ENCODE peak calls at places on chromosomes 11 and 22, in nine cellular contexts. Q is breast epithelium, W is body of pancreas, B is A549, M is lower leg skin, K is Peyer's patch, L is heart left ventricle, D is sigmoid colon, A is uterus. H is an unnamed sample.

GRCh38 chr11:117641008-117641915 is 155.8 kb downstream of the DSCAML1 start:
- DNase-seq in W (no peak), A (no peak), Q (no peak), D (peak; percentile 22), M (no peak), B (no peak), K (no peak), L (no peak), H (no peak)

GRCh38 chr11:33387996-33388395 is 130.8 kb downstream of the HIPK3 start:
- DNase-seq in A (no peak), Q (no peak), B (no peak), M (no peak), L (no peak), D (no peak), W (no peak), K (peak; percentile 28), H (no peak)

GRCh38 chr11:64314146-64314804 is 3.1 kb downstream of the TRMT112 start:
- DNase-seq in K (no peak), M (no peak), D (no peak), W (no peak), A (no peak), L (no peak), B (peak; percentile 41), Q (no peak), H (peak; percentile 45)

GRCh38 chr22:50268655-50269113 is 1.5 kb downstream of the MAPK11 start:
- DNase-seq in D (no peak), K (no peak), Q (no peak), L (no peak), M (no peak), B (no peak), W (peak; percentile 84), A (no peak), H (peak; percentile 36)

GRCh38 chr11:109027851-109028250 is 363.0 kb downstream of the DDX10 start:
- DNase-seq in B (peak; percentile 4), W (no peak), A (no peak), Q (no peak), L (no peak), D (no peak), M (no peak), K (no peak), H (no peak)

GRCh38 chr11:108912587-108912986 is 247.7 kb downstream of the DDX10 start:
- DNase-seq in L (no peak), M (no peak), W (no peak), D (no peak), B (no peak), A (no peak), K (no peak), Q (no peak), H (no peak)

GRCh38 chr11:95939091-95939490 is 15.2 kb upstream of the MTMR2 start:
- DNase-seq in B (no peak), A (no peak), M (no peak), L (no peak), Q (no peak), D (no peak), W (no peak), K (no peak), H (no peak)

GRCh38 chr11:7610393-7610792 is 62.9 kb downstream of the CYB5R2 start:
- DNase-seq in A (no peak), B (no peak), L (no peak), W (no peak), Q (no peak), D (no peak), M (no peak), K (no peak), H (no peak)

GRCh38 chr11:46112961-46113617 is 8.2 kb downstream of the PHF21A start:
- DNase-seq in A (no peak), W (peak; percentile 31), Q (no peak), M (peak; percentile 30), D (no peak), K (no peak), B (peak; percentile 83), L (no peak), H (peak; percentile 86)

GRCh38 chr11:33722579-33723234 is 13.5 kb downstream of the CD59 start:
- DNase-seq in A (no peak), Q (no peak), L (no peak), K (no peak), W (no peak), M (no peak), B (peak; percentile 58), D (no peak), H (peak; percentile 18)

GRCh38 chr22:46289244-46289891 is 7.3 kb upstream of the GTSE1 start:
- DNase-seq in Q (no peak), A (no peak), B (no peak), D (no peak), W (no peak), M (no peak), K (no peak), L (peak; percentile 66), H (peak; percentile 25)

GRCh38 chr11:92611157-92611556 is 358.3 kb upstream of the MTNR1B start:
- DNase-seq in A (no peak), L (no peak), W (no peak), B (no peak), D (no peak), M (no peak), Q (no peak), K (no peak), H (no peak)

GRCh38 chr22:47011131-47011854 is 248.8 kb downstream of the TBC1D22A start:
- DNase-seq in B (no peak), K (no peak), Q (no peak), A (no peak), L (no peak), W (no peak), D (peak; percentile 40), M (no peak), H (no peak)

GRCh38 chr11:324131-324530 is 3.5 kb upstream of the IFITM3 start:
- DNase-seq in B (no peak), K (no peak), W (no peak), Q (no peak), A (peak; percentile 22), D (peak; percentile 63), L (peak; percentile 10), M (no peak), H (no peak)

GRCh38 chr11:8354622-8355417 is 91.1 kb upstream of the LMO1 start:
- DNase-seq in B (peak; percentile 19), Q (no peak), A (no peak), W (peak; percentile 22), K (no peak), L (peak; percentile 47), D (no peak), M (no peak), H (peak; percentile 46)

GRCh38 chr11:8080674-8081590 is at the start of gene TUB:
- DNase-seq in D (no peak), A (no peak), Q (no peak), L (peak; percentile 65), W (peak; percentile 34), M (no peak), K (no peak), B (peak; percentile 19), H (no peak)

GRCh38 chr11:7688238-7688826 is 15.0 kb upstream of the CYB5R2 start:
- DNase-seq in K (no peak), L (no peak), A (no peak), Q (no peak), B (peak; percentile 44), D (no peak), W (no peak), M (no peak), H (peak; percentile 41)

GRCh38 chr22:26066534-26066933 is 102.7 kb upstream of the SEZ6L start:
- DNase-seq in W (no peak), L (no peak), A (no peak), Q (no peak), D (no peak), M (no peak), K (no peak), B (no peak), H (no peak)

GRCh38 chr11:28058333-28058732 is 49.6 kb downstream of the KIF18A start:
- DNase-seq in B (peak; percentile 47), D (no peak), W (no peak), L (no peak), Q (no peak), M (no peak), K (no peak), A (no peak), H (no peak)

DNA sequence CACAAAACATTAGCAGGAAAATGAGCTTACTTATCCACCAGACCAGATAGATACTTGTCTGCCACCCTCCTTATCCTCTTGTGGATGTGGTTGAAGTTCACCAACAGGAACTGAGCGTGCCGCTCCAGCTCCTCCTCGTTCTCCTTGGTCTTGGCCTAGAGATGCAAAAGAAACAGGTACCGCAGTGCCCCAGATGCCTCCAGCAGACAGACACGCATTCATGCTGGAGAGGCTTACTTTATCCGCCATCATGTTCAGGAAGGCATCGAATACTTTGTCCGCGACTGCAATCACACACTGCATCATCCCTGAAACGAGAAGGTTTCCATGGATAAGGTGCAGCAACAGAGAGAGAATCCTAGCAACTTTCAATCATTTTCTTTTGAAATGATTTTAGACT is 21.0 kb upstream of the SERPIND1 start:
- DNase-seq in Q (no peak), W (no peak), M (no peak), B (no peak), D (no peak), L (no peak), K (no peak), A (no peak), H (no peak)
- TF ChIP-seq POLR2A in Q (no peak), W (no peak), M (no peak), B (no peak), D (no peak), L (no peak), K (no peak), A (no peak), H (no peak)

GRCh38 chr11:129374993-129375721 is 491 bp upstream of the BARX2 start:
- DNase-seq in A (no peak), W (peak; percentile 64), L (no peak), K (no peak), B (peak; percentile 20), D (no peak), Q (peak; percentile 57), M (no peak), H (no peak)
- TF ChIP-seq POLR2A in A (no peak), W (peak; percentile 57), L (no peak), K (peak; percentile 70), B (no peak), D (no peak), Q (no peak), M (no peak), H (no peak)

GRCh38 chr11:75582935-75583709 is 21.1 kb downstream of the SERPINH1 start:
- DNase-seq in A (peak; percentile 77), M (peak; percentile 28), Q (peak; percentile 39), K (peak; percentile 34), L (peak; percentile 86), D (peak; percentile 87), B (peak; percentile 53), W (peak; percentile 75), H (peak; percentile 81)
- TF ChIP-seq POLR2A in A (peak; percentile 64), M (no peak), Q (peak; percentile 24), K (peak; percentile 46), L (peak; percentile 48), D (peak; percentile 85), B (peak; percentile 23), W (peak; percentile 58), H (peak; percentile 31)

DNA sequence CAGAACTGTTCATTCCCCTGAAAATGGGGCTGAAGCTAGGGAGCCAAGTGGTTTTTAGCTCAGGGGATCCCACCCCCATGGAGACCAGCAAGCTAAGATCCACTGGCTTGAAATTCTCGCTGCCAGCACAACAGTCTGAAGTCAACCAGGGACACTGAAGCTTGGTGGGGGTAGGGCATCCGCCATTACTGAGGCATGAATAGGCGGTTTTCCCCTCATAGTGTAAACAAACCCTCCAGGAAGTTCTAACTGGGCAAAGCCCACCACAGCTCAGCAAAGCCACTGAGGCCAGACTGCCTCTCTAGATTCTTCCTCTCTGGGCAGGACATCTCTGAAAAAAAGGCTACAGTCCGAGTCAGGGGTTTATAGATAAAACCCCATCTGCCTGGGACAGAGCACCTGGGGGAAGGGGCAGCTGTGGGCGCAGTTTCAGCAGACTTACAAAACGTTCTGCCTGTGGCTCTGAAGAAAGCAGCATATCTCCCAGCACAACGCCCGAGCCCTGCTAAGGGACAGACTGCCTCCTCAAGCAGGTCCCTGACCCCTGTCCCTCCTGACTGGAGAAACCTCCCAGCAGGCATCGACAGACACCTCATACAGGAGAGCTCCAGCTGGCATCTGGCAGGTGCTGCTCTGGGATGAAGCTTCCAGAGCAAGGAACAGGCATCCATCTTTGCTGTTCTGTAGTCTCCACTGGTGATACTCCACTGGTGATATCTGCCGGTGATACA is 32.7 kb downstream of the GAB4 start:
- DNase-seq in W (no peak), L (no peak), Q (no peak), B (no peak), M (no peak), D (no peak), A (no peak), K (no peak), H (no peak)
- TF ChIP-seq POLR2A in W (no peak), L (no peak), Q (no peak), B (no peak), M (no peak), D (no peak), A (no peak), K (no peak), H (no peak)